ENCODE peak calls at places on chromosomes 11 and 22, in nine cellular contexts. One of them, this sample, is unnamed. For H3K36me3, the result is how much of the 10 kb centered on the place peaks cover.

GRCh38 chr11:94168882-94169281 is 40.2 kb downstream of the PANX1 start:
- DNase-seq in tibial artery: no peak
- DNase-seq in CD4-positive, alpha-beta memory T cell: no peak
- DNase-seq in H1: no peak
- DNase-seq in left lung: no peak
- DNase-seq in HCT116: no peak
- DNase-seq in mammary epithelial cell: no peak
- DNase-seq in CD4-positive, CD25-positive, alpha-beta regulatory T cell: no peak
- DNase-seq in upper lobe of right lung: no peak
- DNase-seq in this sample: no peak

GRCh38 chr22:25039754-25040153 is 87.2 kb downstream of the KIAA1671 start:
- DNase-seq in left lung: no peak
- DNase-seq in mammary epithelial cell: no peak
- DNase-seq in tibial artery: no peak
- DNase-seq in H1: no peak
- DNase-seq in upper lobe of right lung: no peak
- DNase-seq in CD4-positive, CD25-positive, alpha-beta regulatory T cell: no peak
- DNase-seq in HCT116: no peak
- DNase-seq in CD4-positive, alpha-beta memory T cell: no peak
- DNase-seq in this sample: no peak

GRCh38 chr11:7098235-7098832 is 9.5 kb downstream of the RBMXL2 start:
- DNase-seq in tibial artery: no peak
- DNase-seq in left lung: no peak
- DNase-seq in HCT116: peak
- DNase-seq in CD4-positive, alpha-beta memory T cell: peak
- DNase-seq in CD4-positive, CD25-positive, alpha-beta regulatory T cell: no peak
- DNase-seq in H1: no peak
- DNase-seq in mammary epithelial cell: peak
- DNase-seq in upper lobe of right lung: no peak
- DNase-seq in this sample: no peak

GRCh38 chr11:87437844-87438223 is 400.1 kb downstream of the TMEM135 start:
- DNase-seq in mammary epithelial cell: peak
- DNase-seq in HCT116: no peak
- DNase-seq in tibial artery: no peak
- DNase-seq in upper lobe of right lung: no peak
- DNase-seq in left lung: no peak
- DNase-seq in H1: no peak
- DNase-seq in CD4-positive, CD25-positive, alpha-beta regulatory T cell: no peak
- DNase-seq in CD4-positive, alpha-beta memory T cell: no peak
- DNase-seq in this sample: no peak

GRCh38 chr11:93767018-93767417 is 17.1 kb upstream of the MED17 start:
- DNase-seq in mammary epithelial cell: no peak
- DNase-seq in H1: no peak
- DNase-seq in HCT116: no peak
- DNase-seq in left lung: no peak
- DNase-seq in CD4-positive, CD25-positive, alpha-beta regulatory T cell: no peak
- DNase-seq in upper lobe of right lung: no peak
- DNase-seq in CD4-positive, alpha-beta memory T cell: no peak
- DNase-seq in tibial artery: no peak
- DNase-seq in this sample: no peak

GRCh38 chr11:75386912-75387311 is 12.4 kb upstream of the RPS3 start:
- DNase-seq in CD4-positive, alpha-beta memory T cell: no peak
- DNase-seq in H1: no peak
- DNase-seq in left lung: no peak
- DNase-seq in upper lobe of right lung: peak
- DNase-seq in tibial artery: no peak
- DNase-seq in CD4-positive, CD25-positive, alpha-beta regulatory T cell: no peak
- DNase-seq in HCT116: no peak
- DNase-seq in mammary epithelial cell: no peak
- DNase-seq in this sample: no peak

GRCh38 chr22:45686004-45686403 is 14.4 kb downstream of the ATXN10 start:
- DNase-seq in HCT116: no peak
- DNase-seq in left lung: no peak
- DNase-seq in mammary epithelial cell: no peak
- DNase-seq in tibial artery: no peak
- DNase-seq in CD4-positive, alpha-beta memory T cell: no peak
- DNase-seq in CD4-positive, CD25-positive, alpha-beta regulatory T cell: no peak
- DNase-seq in upper lobe of right lung: no peak
- DNase-seq in H1: no peak
- DNase-seq in this sample: no peak

GRCh38 chr11:112537846-112538330 is 277.2 kb upstream of the PLET1 start:
- DNase-seq in H1: no peak
- DNase-seq in HCT116: no peak
- DNase-seq in tibial artery: no peak
- DNase-seq in CD4-positive, CD25-positive, alpha-beta regulatory T cell: no peak
- DNase-seq in left lung: no peak
- DNase-seq in upper lobe of right lung: no peak
- DNase-seq in mammary epithelial cell: peak
- DNase-seq in CD4-positive, alpha-beta memory T cell: no peak
- DNase-seq in this sample: no peak

GRCh38 chr22:44645083-44645482 is 56.9 kb upstream of the PRR5 start:
- DNase-seq in HCT116: no peak
- DNase-seq in upper lobe of right lung: no peak
- DNase-seq in left lung: no peak
- DNase-seq in mammary epithelial cell: no peak
- DNase-seq in CD4-positive, CD25-positive, alpha-beta regulatory T cell: no peak
- DNase-seq in H1: no peak
- DNase-seq in tibial artery: no peak
- DNase-seq in CD4-positive, alpha-beta memory T cell: no peak
- DNase-seq in this sample: no peak

GRCh38 chr11:96391698-96392307 is 2.0 kb downstream of the JRKL start:
- DNase-seq in tibial artery: no peak
- DNase-seq in CD4-positive, alpha-beta memory T cell: no peak
- DNase-seq in left lung: no peak
- DNase-seq in mammary epithelial cell: no peak
- DNase-seq in HCT116: no peak
- DNase-seq in H1: no peak
- DNase-seq in upper lobe of right lung: no peak
- DNase-seq in CD4-positive, CD25-positive, alpha-beta regulatory T cell: no peak
- DNase-seq in this sample: no peak

GRCh38 chr11:121665211-121665838 is 212.6 kb upstream of the SORL1-AS1 start:
- DNase-seq in upper lobe of right lung: no peak
- DNase-seq in left lung: no peak
- DNase-seq in CD4-positive, alpha-beta memory T cell: no peak
- DNase-seq in tibial artery: no peak
- DNase-seq in CD4-positive, CD25-positive, alpha-beta regulatory T cell: no peak
- DNase-seq in mammary epithelial cell: no peak
- DNase-seq in HCT116: no peak
- DNase-seq in H1: no peak
- DNase-seq in this sample: no peak

GRCh38 chr11:86548278-86548917 is 124.0 kb downstream of the ME3 start:
- DNase-seq in mammary epithelial cell: no peak
- DNase-seq in tibial artery: no peak
- DNase-seq in left lung: no peak
- DNase-seq in CD4-positive, CD25-positive, alpha-beta regulatory T cell: no peak
- DNase-seq in H1: no peak
- DNase-seq in upper lobe of right lung: no peak
- DNase-seq in CD4-positive, alpha-beta memory T cell: no peak
- DNase-seq in HCT116: no peak
- DNase-seq in this sample: no peak

GRCh38 chr11:76823481-76824028 is 37.2 kb upstream of the ACER3 start:
- DNase-seq in tibial artery: no peak
- DNase-seq in HCT116: peak
- DNase-seq in CD4-positive, CD25-positive, alpha-beta regulatory T cell: no peak
- DNase-seq in left lung: no peak
- DNase-seq in mammary epithelial cell: peak
- DNase-seq in H1: peak
- DNase-seq in upper lobe of right lung: no peak
- DNase-seq in CD4-positive, alpha-beta memory T cell: no peak
- DNase-seq in this sample: no peak

GRCh38 chr22:35601743-35602633 is 15.1 kb downstream of the MB start:
- DNase-seq in left lung: peak
- DNase-seq in CD4-positive, alpha-beta memory T cell: no peak
- DNase-seq in tibial artery: peak
- DNase-seq in mammary epithelial cell: peak
- DNase-seq in HCT116: no peak
- DNase-seq in H1: no peak
- DNase-seq in upper lobe of right lung: peak
- DNase-seq in CD4-positive, CD25-positive, alpha-beta regulatory T cell: no peak
- DNase-seq in this sample: no peak

GRCh38 chr22:41092847-41093371 is 517 bp downstream of the EP300 start:
- DNase-seq in left lung: peak
- DNase-seq in CD4-positive, alpha-beta memory T cell: no peak
- DNase-seq in mammary epithelial cell: peak
- DNase-seq in tibial artery: no peak
- DNase-seq in CD4-positive, CD25-positive, alpha-beta regulatory T cell: no peak
- DNase-seq in HCT116: no peak
- DNase-seq in H1: peak
- DNase-seq in upper lobe of right lung: peak
- DNase-seq in this sample: peak

GRCh38 chr11:134512061-134512460 is 100.0 kb upstream of the B3GAT1 start:
- DNase-seq in mammary epithelial cell: no peak
- DNase-seq in upper lobe of right lung: peak
- DNase-seq in tibial artery: peak
- DNase-seq in HCT116: no peak
- DNase-seq in H1: no peak
- DNase-seq in left lung: peak
- DNase-seq in CD4-positive, CD25-positive, alpha-beta regulatory T cell: no peak
- DNase-seq in CD4-positive, alpha-beta memory T cell: no peak
- DNase-seq in this sample: peak

GRCh38 chr11:36793542-36793926 is 195.5 kb upstream of the RAG2 start:
- DNase-seq in H1: no peak
- DNase-seq in tibial artery: no peak
- DNase-seq in left lung: no peak
- DNase-seq in upper lobe of right lung: no peak
- DNase-seq in CD4-positive, CD25-positive, alpha-beta regulatory T cell: no peak
- DNase-seq in mammary epithelial cell: no peak
- DNase-seq in HCT116: no peak
- DNase-seq in CD4-positive, alpha-beta memory T cell: no peak
- DNase-seq in this sample: no peak

DNA sequence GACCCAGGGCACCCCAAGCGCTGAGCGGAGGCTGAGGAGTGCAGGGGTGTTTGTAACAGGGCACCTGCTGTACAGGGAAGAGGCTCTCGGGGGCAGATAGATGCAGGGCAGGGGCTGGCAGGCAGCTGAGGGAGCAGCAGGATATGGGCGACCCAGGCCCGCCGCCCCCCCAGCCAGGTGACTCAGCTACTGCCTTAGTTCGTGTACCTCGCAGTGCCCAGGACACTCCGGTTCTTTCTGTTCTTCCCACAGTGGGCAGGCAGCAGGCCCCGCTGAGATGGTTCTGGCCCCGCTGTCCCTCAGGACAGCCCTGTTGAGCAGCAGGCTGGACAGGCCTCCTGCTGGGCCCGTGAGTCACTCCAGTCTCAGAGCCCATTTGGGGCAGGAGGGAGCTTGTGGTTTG is 16.2 kb downstream of the PHLDA2 start:
- DNase-seq in tibial artery: no peak
- DNase-seq in upper lobe of right lung: no peak
- DNase-seq in mammary epithelial cell: no peak
- DNase-seq in CD4-positive, CD25-positive, alpha-beta regulatory T cell: no peak
- DNase-seq in left lung: no peak
- DNase-seq in HCT116: no peak
- DNase-seq in H1: no peak
- DNase-seq in CD4-positive, alpha-beta memory T cell: no peak
- DNase-seq in this sample: no peak
- H3K27ac ChIP-seq in tibial artery: no peak
- H3K27ac ChIP-seq in upper lobe of right lung: peak
- H3K27ac ChIP-seq in mammary epithelial cell: no peak
- H3K27ac ChIP-seq in CD4-positive, CD25-positive, alpha-beta regulatory T cell: no peak
- H3K27ac ChIP-seq in left lung: peak
- H3K27ac ChIP-seq in HCT116: peak
- H3K27ac ChIP-seq in H1: no peak
- H3K27ac ChIP-seq in CD4-positive, alpha-beta memory T cell: no peak
- H3K27ac ChIP-seq in this sample: no peak

DNA sequence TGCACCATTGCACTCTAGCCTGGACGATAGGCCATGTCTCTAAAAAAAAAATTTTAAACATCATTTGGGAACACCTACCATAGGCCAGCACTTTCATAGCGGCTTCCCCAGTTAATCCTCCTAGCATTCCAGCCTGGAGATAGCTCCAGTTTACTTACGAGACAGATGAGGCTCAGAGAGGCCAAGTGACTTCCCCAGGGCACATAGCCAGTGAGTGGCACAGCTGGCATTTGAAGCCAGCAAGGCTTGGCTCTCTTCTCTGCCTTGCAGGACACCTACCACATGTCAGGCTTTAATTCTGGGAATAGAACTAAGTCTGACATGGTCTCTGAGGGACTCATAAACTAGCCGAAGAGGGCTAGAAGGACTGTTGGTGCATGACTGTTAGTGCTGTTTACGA is 4.9 kb upstream of the TAGLN start:
- DNase-seq in CD4-positive, CD25-positive, alpha-beta regulatory T cell: no peak
- DNase-seq in left lung: no peak
- DNase-seq in HCT116: no peak
- DNase-seq in mammary epithelial cell: no peak
- DNase-seq in CD4-positive, alpha-beta memory T cell: no peak
- DNase-seq in H1: no peak
- DNase-seq in upper lobe of right lung: no peak
- DNase-seq in tibial artery: no peak
- DNase-seq in this sample: no peak
- H3K36me3 ChIP-seq in CD4-positive, CD25-positive, alpha-beta regulatory T cell: under half
- H3K36me3 ChIP-seq in left lung: under half
- H3K36me3 ChIP-seq in HCT116: under half
- H3K36me3 ChIP-seq in mammary epithelial cell: under half
- H3K36me3 ChIP-seq in CD4-positive, alpha-beta memory T cell: under half
- H3K36me3 ChIP-seq in H1: under half
- H3K36me3 ChIP-seq in upper lobe of right lung: under half
- H3K36me3 ChIP-seq in tibial artery: half or more
- H3K36me3 ChIP-seq in this sample: under half

GRCh38 chr11:66081505-66081904 is 11.4 kb downstream of the PACS1 start:
- DNase-seq in upper lobe of right lung: no peak
- DNase-seq in left lung: peak
- DNase-seq in tibial artery: peak
- DNase-seq in H1: no peak
- DNase-seq in CD4-positive, alpha-beta memory T cell: peak
- DNase-seq in CD4-positive, CD25-positive, alpha-beta regulatory T cell: peak
- DNase-seq in mammary epithelial cell: peak
- DNase-seq in HCT116: no peak
- DNase-seq in this sample: peak
- H3K27ac ChIP-seq in upper lobe of right lung: peak
- H3K27ac ChIP-seq in left lung: peak
- H3K27ac ChIP-seq in tibial artery: peak
- H3K27ac ChIP-seq in H1: no peak
- H3K27ac ChIP-seq in CD4-positive, alpha-beta memory T cell: peak
- H3K27ac ChIP-seq in CD4-positive, CD25-positive, alpha-beta regulatory T cell: peak
- H3K27ac ChIP-seq in mammary epithelial cell: peak
- H3K27ac ChIP-seq in HCT116: no peak
- H3K27ac ChIP-seq in this sample: peak

DNA sequence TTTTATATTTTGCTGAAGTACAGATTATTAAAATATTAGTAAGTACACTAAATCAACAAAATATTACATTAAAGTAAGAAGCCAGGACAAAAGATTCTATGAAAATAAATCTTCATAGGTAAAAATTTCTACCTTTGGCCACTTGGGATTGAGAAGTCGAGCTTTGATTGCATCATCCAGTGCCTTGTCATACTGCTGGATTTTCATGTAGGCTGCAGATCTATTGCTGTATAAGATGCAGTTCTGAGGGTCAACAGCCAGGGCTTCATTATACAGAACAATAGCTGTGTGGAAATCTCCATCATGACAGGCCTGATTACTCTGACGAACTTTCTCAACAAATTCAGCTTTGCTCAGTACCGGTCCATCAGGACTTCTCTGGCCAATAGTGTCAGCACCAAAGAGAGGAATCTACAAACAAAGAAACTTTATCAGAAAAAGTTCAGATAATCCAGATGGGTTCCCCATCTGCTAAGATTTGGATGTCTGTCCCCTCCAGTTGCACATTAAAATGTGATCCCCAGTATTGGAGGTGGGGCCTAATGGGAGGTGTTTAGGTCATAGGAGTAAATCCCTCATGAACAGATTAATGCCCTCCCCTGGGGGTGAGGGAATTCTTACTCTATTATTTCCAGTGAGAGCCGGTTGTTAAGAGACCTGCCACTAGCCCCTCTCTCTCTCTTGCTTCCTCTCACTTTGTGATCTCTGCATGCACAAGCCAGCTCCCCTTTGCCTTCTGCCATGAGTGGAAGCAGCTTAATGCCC is 50.0 kb downstream of the TTC28 start:
- DNase-seq in H1: no peak
- DNase-seq in CD4-positive, alpha-beta memory T cell: no peak
- DNase-seq in mammary epithelial cell: no peak
- DNase-seq in left lung: no peak
- DNase-seq in CD4-positive, CD25-positive, alpha-beta regulatory T cell: no peak
- DNase-seq in tibial artery: no peak
- DNase-seq in upper lobe of right lung: no peak
- DNase-seq in HCT116: peak
- DNase-seq in this sample: no peak
- H3K36me3 ChIP-seq in H1: under half
- H3K36me3 ChIP-seq in CD4-positive, alpha-beta memory T cell: under half
- H3K36me3 ChIP-seq in mammary epithelial cell: under half
- H3K36me3 ChIP-seq in left lung: under half
- H3K36me3 ChIP-seq in CD4-positive, CD25-positive, alpha-beta regulatory T cell: under half
- H3K36me3 ChIP-seq in tibial artery: under half
- H3K36me3 ChIP-seq in upper lobe of right lung: under half
- H3K36me3 ChIP-seq in HCT116: under half
- H3K36me3 ChIP-seq in this sample: under half